ENCODE peak calls at places on chromosomes 3 and 15, in six cellular contexts. V is prostate gland, F is tibial artery, C is astrocyte, T is dorsolateral prefrontal cortex, U is lower leg skin. P is an unnamed sample.

GRCh38 chr3:155890671-155891190 is 20.3 kb downstream of the GMPS start:
- DNase-seq in F (no peak), T (no peak), U (no peak), V (no peak), C (peak), P (peak)

GRCh38 chr3:29822051-29822450 is 541.2 kb downstream of the RBMS3 start:
- DNase-seq in U (no peak), V (no peak), T (no peak), F (no peak), C (peak), P (peak)

GRCh38 chr15:48520376-48521155 is 124.9 kb downstream of the FBN1 start:
- DNase-seq in T (no peak), V (peak), C (no peak), U (no peak), F (no peak), P (no peak)

GRCh38 chr15:48925714-48926223 is 38.0 kb downstream of the SHC4 start:
- DNase-seq in V (no peak), T (no peak), C (peak), U (no peak), F (no peak), P (peak)

GRCh38 chr15:78800806-78801205 is 10.5 kb downstream of the ADAMTS7 start:
- DNase-seq in F (no peak), C (no peak), V (no peak), T (no peak), U (no peak), P (no peak)

GRCh38 chr3:178420033-178420432 is 116.2 kb upstream of the KCNMB2 start:
- DNase-seq in F (no peak), U (no peak), V (no peak), T (no peak), C (no peak), P (no peak)

GRCh38 chr15:39273805-39274411 is 307.0 kb upstream of the THBS1 start:
- DNase-seq in V (peak), U (no peak), C (peak), F (no peak), T (no peak), P (no peak)

GRCh38 chr15:73240864-73241499 is 127.8 kb downstream of the HCN4 start:
- DNase-seq in F (peak), C (peak), U (peak), V (peak), T (no peak), P (peak)

GRCh38 chr15:75030023-75030413 is 6.6 kb downstream of the PPCDC start:
- DNase-seq in U (peak), T (no peak), V (no peak), C (no peak), F (peak), P (peak)

GRCh38 chr3:70250451-70250850 is 62.0 kb downstream of the MDFIC2 start:
- DNase-seq in V (no peak), C (no peak), F (no peak), U (no peak), T (no peak), P (no peak)

GRCh38 chr15:31269961-31270575 is 56.6 kb upstream of the KLF13 start:
- DNase-seq in F (no peak), U (no peak), C (no peak), V (peak), T (no peak), P (no peak)

GRCh38 chr15:57751177-57751800 is 44.8 kb downstream of the POLR2M start:
- DNase-seq in C (peak), T (no peak), U (no peak), V (no peak), F (no peak), P (peak)

GRCh38 chr3:64616953-64617352 is 70.8 kb downstream of the ADAMTS9 start:
- DNase-seq in C (no peak), V (no peak), F (no peak), U (no peak), T (no peak), P (no peak)

GRCh38 chr3:117409256-117409655 is 699.7 kb downstream of the TUSC7 start:
- DNase-seq in F (no peak), C (no peak), U (no peak), V (no peak), T (no peak), P (no peak)

GRCh38 chr3:194080913-194081800 is 54.8 kb upstream of the HES1 start:
- DNase-seq in U (no peak), F (no peak), C (no peak), T (no peak), V (no peak), P (no peak)

GRCh38 chr3:32794487-32795308 is 23.1 kb upstream of the TRIM71 start:
- DNase-seq in V (no peak), C (peak), T (no peak), U (no peak), F (no peak), P (peak)

GRCh38 chr3:127412578-127413317 is 124.9 kb upstream of the PRR20G start:
- DNase-seq in F (no peak), T (no peak), C (no peak), U (no peak), V (no peak), P (no peak)

GRCh38 chr3:10378742-10379141 is 57.8 kb upstream of the SEC13 start:
- DNase-seq in U (no peak), C (no peak), T (no peak), V (no peak), F (no peak), P (no peak)

GRCh38 chr3:11603628-11604027 is 40.1 kb downstream of the VGLL4 start:
- DNase-seq in C (peak), U (no peak), V (no peak), T (no peak), F (peak), P (peak)

GRCh38 chr15:82944038-82944437 is 8.5 kb downstream of the HOMER2 start:
- DNase-seq in T (no peak), C (no peak), F (no peak), U (no peak), V (no peak), P (no peak)

GRCh38 chr3:141686477-141687280 is 51.4 kb upstream of the RNF7 start:
- DNase-seq in T (peak), V (peak), U (peak), F (peak), C (peak), P (peak)

GRCh38 chr15:38186505-38186904 is 66.1 kb upstream of the SPRED1 start:
- DNase-seq in V (no peak), U (no peak), T (no peak), C (no peak), F (no peak), P (no peak)

GRCh38 chr15:78322724-78323395 is 17.3 kb upstream of the CRABP1 start:
- DNase-seq in V (no peak), T (no peak), C (no peak), F (no peak), U (no peak), P (no peak)

GRCh38 chr3:126476976-126477330 is 1.3 kb upstream of the ZXDC start:
- DNase-seq in F (no peak), V (no peak), C (no peak), U (no peak), T (no peak), P (no peak)

GRCh38 chr3:7000501-7000900 is 139.6 kb downstream of the GRM7 start:
- DNase-seq in T (no peak), V (no peak), U (no peak), F (no peak), C (peak), P (no peak)

GRCh38 chr15:70962084-70962483 is 69.5 kb downstream of the LRRC49 start:
- DNase-seq in V (no peak), C (no peak), U (no peak), F (no peak), T (no peak), P (no peak)

GRCh38 chr15:39934415-39935044 is 615 bp downstream of the EIF2AK4 start:
- DNase-seq in U (no peak), T (no peak), F (no peak), V (no peak), C (peak), P (peak)

GRCh38 chr3:20769430-20769829 is 583.4 kb upstream of the SGO1 start:
- DNase-seq in C (no peak), F (no peak), U (no peak), T (no peak), V (no peak), P (no peak)

GRCh38 chr3:139458348-139458747 is 18.0 kb downstream of the RBP2 start:
- DNase-seq in V (no peak), U (no peak), C (no peak), T (no peak), F (no peak), P (no peak)

GRCh38 chr3:45987368-45988099 is 8.1 kb downstream of the FYCO1 start:
- DNase-seq in C (peak), T (no peak), F (peak), U (no peak), V (no peak), P (peak)

GRCh38 chr15:89409993-89410767 is 75.6 kb upstream of the POLG start:
- DNase-seq in C (no peak), F (no peak), U (no peak), T (no peak), V (no peak), P (no peak)

GRCh38 chr3:67481126-67481525 is 173.3 kb downstream of the SUCLG2 start:
- DNase-seq in U (no peak), T (no peak), F (no peak), C (no peak), V (no peak), P (no peak)

DNA sequence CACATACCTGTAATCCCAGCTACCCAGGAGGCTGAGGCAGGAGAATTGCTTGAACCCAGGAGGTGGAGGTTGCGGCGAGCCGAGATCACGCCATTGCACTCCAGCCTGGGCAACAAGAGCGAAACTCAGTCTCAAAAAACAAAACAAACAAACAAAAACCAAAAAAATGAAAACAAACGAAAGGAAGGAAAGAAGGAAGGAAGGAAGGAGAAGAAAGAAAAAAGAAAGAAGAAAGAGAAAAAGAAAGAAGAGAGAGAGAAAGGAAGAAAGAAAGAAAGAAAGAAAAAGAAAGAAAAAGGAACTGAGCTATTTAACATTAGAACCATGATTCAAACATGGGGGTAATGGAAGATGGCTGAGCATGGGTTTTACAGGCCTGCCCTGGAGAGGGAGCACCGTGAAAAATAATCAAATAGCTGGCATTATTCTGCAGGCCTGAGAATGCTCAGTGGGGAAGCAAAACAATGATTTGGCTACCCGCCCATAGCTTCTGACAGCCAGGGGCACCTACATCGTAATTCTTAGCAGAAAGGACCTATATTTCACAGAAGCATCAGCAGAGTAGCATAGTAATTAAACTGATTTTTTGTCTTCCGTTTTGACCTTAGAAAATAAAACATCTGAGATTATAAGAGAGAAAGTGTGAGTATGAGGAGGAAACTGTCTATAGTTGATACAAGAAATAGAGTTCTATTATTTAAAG is 37.7 kb downstream of the BFSP2 start:
- DNase-seq in V (no peak), U (no peak), C (peak), T (no peak), F (no peak), P (no peak)
- TF ChIP-seq CTCF in V (no peak), U (no peak), C (no peak), T (no peak), F (peak), P (no peak)

DNA sequence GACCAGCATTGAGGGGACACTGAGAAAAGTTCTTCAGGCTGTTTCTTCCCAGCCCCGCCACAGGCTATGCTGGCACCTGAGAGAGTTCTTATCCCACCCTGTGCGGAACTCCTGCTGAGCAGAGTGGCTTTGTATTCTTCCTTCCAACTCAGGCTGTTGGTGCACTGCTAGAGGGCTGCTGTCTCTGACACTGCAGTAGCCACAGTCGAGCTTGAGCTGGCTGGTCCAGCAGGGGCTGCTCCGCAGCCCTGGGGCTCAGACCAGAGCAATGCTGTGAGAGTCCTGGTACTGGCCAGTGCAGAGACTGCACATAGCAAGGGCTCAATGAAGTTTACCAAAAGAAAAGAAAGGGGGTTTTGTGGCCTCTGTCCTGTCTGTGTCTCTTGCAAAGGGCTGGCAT is 3.6 kb downstream of the GNAI2 start:
- DNase-seq in U (no peak), F (no peak), T (no peak), V (no peak), C (no peak), P (no peak)
- H3K4me3 ChIP-seq in U (no peak), F (no peak), T (peak), V (no peak), C (no peak), P (no peak)

GRCh38 chr3:184552863-184553262 is 8.7 kb upstream of the EPHB3 start:
- DNase-seq in C (no peak), F (no peak), U (no peak), T (no peak), V (no peak), P (no peak)
- TF ChIP-seq CTCF in C (no peak), F (no peak), U (no peak), T (no peak), V (no peak), P (no peak)

DNA sequence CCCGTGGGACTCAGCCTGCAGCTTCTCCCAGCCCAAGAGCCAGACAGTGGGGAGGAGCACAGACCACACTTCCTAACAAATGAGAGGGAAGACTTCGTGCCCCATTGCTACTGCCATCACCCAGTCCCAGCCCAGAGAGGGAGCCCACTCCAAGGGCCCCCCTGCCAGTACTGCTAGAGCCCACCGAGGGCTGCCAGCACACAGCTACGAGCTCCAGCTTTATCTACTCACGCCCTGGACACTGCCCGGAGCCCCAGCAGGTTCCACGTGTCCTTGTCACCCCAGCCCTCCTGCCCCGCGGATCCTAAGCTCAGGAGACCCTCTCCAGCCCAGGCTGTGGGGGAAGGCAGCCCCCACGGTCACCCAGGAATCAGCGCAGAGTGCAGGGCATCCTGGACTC is 1.9 kb downstream of the GOLGA8A start:
- DNase-seq in C (no peak), U (no peak), T (no peak), F (no peak), V (no peak), P (no peak)
- H3K4me3 ChIP-seq in C (no peak), U (no peak), T (peak), F (no peak), V (no peak), P (no peak)

GRCh38 chr3:23646201-23646955 is 159.4 kb upstream of the UBE2E1 start:
- DNase-seq in T (no peak), U (no peak), F (no peak), C (no peak), V (no peak), P (no peak)

GRCh38 chr3:23647706-23648258 is 158.0 kb upstream of the UBE2E1 start:
- DNase-seq in V (no peak), C (no peak), U (no peak), F (no peak), T (no peak), P (no peak)

GRCh38 chr3:23648965-23649328 is 156.8 kb upstream of the UBE2E1 start:
- DNase-seq in V (no peak), C (no peak), U (no peak), T (no peak), F (no peak), P (no peak)

GRCh38 chr3:23649502-23649901 is 156.3 kb upstream of the UBE2E1 start:
- DNase-seq in C (no peak), F (no peak), U (no peak), V (no peak), T (no peak), P (no peak)

DNA sequence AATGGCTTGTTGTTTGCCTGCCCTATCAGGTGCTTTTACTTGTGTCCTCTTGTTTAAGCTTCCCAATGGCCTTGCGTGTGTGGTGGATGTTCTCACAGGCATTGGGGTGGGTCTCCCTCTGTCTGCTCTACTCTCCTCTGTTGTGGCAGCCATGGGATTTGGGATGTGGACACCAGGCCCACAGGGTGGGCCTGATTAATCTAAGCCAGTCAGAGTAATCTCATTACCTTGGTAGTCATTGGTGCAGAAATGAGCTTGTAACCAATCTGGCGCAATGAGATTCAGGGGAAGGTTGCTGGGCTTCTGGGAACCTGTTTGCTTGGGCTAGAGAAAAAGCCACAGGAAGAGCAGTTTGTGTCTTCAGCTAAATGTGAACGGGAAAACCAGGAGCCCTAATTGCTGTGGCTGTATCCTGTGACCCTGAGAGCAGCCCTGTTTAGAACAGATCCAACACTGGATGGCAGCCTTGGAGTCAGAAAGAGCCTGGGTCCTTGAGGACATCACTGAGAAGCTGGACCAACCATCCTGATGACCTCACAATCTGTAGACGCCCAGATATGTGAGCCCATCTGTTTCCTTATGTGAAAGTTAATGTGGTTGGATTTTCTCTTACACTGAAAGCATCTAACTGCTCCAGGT is 157.3 kb upstream of the UBE2E1 start:
- DNase-seq in V (no peak), C (no peak), U (no peak), T (no peak), F (no peak), P (peak)
- TF ChIP-seq CTCF in V (no peak), C (no peak), U (no peak), T (no peak), F (no peak), P (peak)